ENCODE peak calls at places on chromosome 7, in four cellular contexts. U is HCT116, R is HepG2, E is K562. Y is an unnamed sample.

GRCh38 chr7:157739650-157740049 is 402.8 kb downstream of the DNAJB6 start:
- DNase-seq in R (no peak), U (no peak), E (peak; percentile 53), Y (no peak)

GRCh38 chr7:74482629-74483401 is 29.1 kb downstream of the GTF2IRD1 start:
- DNase-seq in E (no peak), U (peak; percentile 57), R (peak; percentile 62), Y (peak; percentile 42)

GRCh38 chr7:47804767-47805545 is 143.3 kb downstream of the PKD1L1 start:
- DNase-seq in R (no peak), U (no peak), E (no peak), Y (no peak)

GRCh38 chr7:22697897-22698645 is 28.9 kb upstream of the IL6 start:
- DNase-seq in E (no peak), U (no peak), R (no peak), Y (no peak)

GRCh38 chr7:139811106-139811505 is 18.0 kb upstream of the TBXAS1 start:
- DNase-seq in U (no peak), R (no peak), E (no peak), Y (no peak)

GRCh38 chr7:100159099-100159623 is 638 bp upstream of the TRAPPC14 start:
- DNase-seq in U (no peak), R (no peak), E (peak; percentile 28), Y (no peak)

GRCh38 chr7:103752995-103753394 is 236.5 kb downstream of the RELN start:
- DNase-seq in U (no peak), E (no peak), R (no peak), Y (no peak)

GRCh38 chr7:125814030-125814535 is 884.5 kb upstream of the POT1 start:
- DNase-seq in U (no peak), E (no peak), R (no peak), Y (no peak)

GRCh38 chr7:2350055-2350454 is 4.6 kb upstream of the EIF3B start:
- DNase-seq in U (no peak), E (no peak), R (no peak), Y (no peak)

GRCh38 chr7:129466796-129467195 is 32.6 kb downstream of the STRIP2 start:
- DNase-seq in E (no peak), R (no peak), U (no peak), Y (no peak)

GRCh38 chr7:29864668-29865067 is 58.4 kb downstream of the WIPF3 start:
- DNase-seq in U (no peak), E (no peak), R (no peak), Y (no peak)

GRCh38 chr7:2107386-2108085 is 125.2 kb downstream of the MAD1L1 start:
- DNase-seq in E (no peak), R (no peak), U (no peak), Y (no peak)

GRCh38 chr7:35430547-35431153 is 176.8 kb upstream of the TBX20 start:
- DNase-seq in U (peak; percentile 45), R (peak; percentile 11), E (peak; percentile 57), Y (no peak)

GRCh38 chr7:117011419-117012260 is 58.3 kb downstream of the ST7 start:
- DNase-seq in E (no peak), R (no peak), U (no peak), Y (no peak)

GRCh38 chr7:80136276-80137045 is 1.8 kb downstream of the GNAI1 start:
- DNase-seq in U (no peak), R (no peak), E (no peak), Y (no peak)

GRCh38 chr7:51075681-51076580 is 240.7 kb downstream of the COBL start:
- DNase-seq in E (no peak), R (no peak), U (no peak), Y (no peak)

GRCh38 chr7:64874114-64874513 is 29.0 kb upstream of the ZNF273 start:
- DNase-seq in E (no peak), U (no peak), R (no peak), Y (no peak)

GRCh38 chr7:17626215-17626614 is 314.1 kb downstream of the SNX13 start:
- DNase-seq in E (no peak), R (no peak), U (no peak), Y (no peak)

GRCh38 chr7:139044813-139045794 is 9.3 kb upstream of the ZC3HAV1L start:
- DNase-seq in R (no peak), U (no peak), E (peak; percentile 64), Y (no peak)

GRCh38 chr7:99005776-99006175 is 127.4 kb downstream of the TRRAP start:
- DNase-seq in R (no peak), U (no peak), E (no peak), Y (no peak)

GRCh38 chr7:67738-68395 is 124.5 kb upstream of the FAM20C start:
- DNase-seq in R (no peak), E (no peak), U (no peak), Y (no peak)

GRCh38 chr7:66047426-66047825 is 28.2 kb upstream of the ASL start:
- DNase-seq in U (peak; percentile 60), E (no peak), R (no peak), Y (no peak)

DNA sequence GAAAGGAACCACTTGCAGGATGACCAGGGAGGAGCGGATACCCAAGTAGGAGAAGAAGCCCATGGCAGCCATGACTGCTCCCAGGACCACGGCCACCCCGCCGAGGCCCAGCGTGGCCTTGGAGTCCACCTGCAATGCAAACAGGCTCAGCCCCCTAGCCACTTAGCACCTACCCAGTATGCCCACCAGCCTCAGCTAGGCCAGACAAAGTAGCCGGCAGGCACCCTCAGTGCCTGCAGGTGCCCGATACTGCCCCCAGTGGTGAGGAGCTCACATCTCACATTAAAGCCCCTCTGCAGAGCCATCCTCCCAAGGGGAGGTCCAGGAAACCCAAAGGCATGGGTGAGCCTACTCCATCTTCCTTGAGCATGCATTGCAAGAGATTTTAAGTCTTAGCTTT is 6.6 kb downstream of the NPC1L1 start:
- DNase-seq in R (peak; percentile 54), E (peak; percentile 89), U (peak; percentile 43), Y (peak; percentile 18)
- TF ChIP-seq TCF7L2 in R (no peak), E (no peak), U (no peak), Y (no peak)

GRCh38 chr7:106599343-106599698 is 61.6 kb downstream of the CCDC71L start:
- DNase-seq in R (no peak), U (no peak), E (no peak), Y (no peak)
- TF ChIP-seq CTCF in R (no peak), U (no peak), E (no peak), Y (no peak)

GRCh38 chr7:92765725-92766124 is 70.6 kb downstream of the CDK6 start:
- DNase-seq in E (no peak), U (peak; percentile 66), R (no peak), Y (no peak)
- TF ChIP-seq TCF7L2 in E (no peak), U (no peak), R (no peak), Y (no peak)

GRCh38 chr7:15007507-15007906 is 105.0 kb upstream of the DGKB start:
- DNase-seq in U (peak; percentile 43), R (peak; percentile 3), E (no peak), Y (no peak)
- TF ChIP-seq CTCF in U (peak; percentile 57), R (peak; percentile 31), E (no peak), Y (peak; percentile 55)

GRCh38 chr7:41877118-41877517 is 174.2 kb upstream of the INHBA start:
- DNase-seq in R (no peak), U (no peak), E (no peak), Y (no peak)
- TF ChIP-seq TCF7L2 in R (no peak), U (no peak), E (no peak), Y (no peak)

GRCh38 chr7:133135451-133135850 is 53.6 kb upstream of the CHCHD3 start:
- DNase-seq in E (no peak), R (no peak), U (no peak), Y (no peak)

GRCh38 chr7:133140994-133141595 is 59.2 kb upstream of the CHCHD3 start:
- DNase-seq in U (no peak), R (no peak), E (no peak), Y (no peak)

GRCh38 chr7:133134810-133135209 is 52.9 kb upstream of the CHCHD3 start:
- DNase-seq in R (no peak), U (no peak), E (no peak), Y (no peak)

GRCh38 chr7:133139350-133139749 is 57.5 kb upstream of the CHCHD3 start:
- DNase-seq in R (peak; percentile 52), E (peak; percentile 32), U (peak; percentile 10), Y (no peak)
- TF ChIP-seq CTCF in R (no peak), E (peak; percentile 56), U (peak; percentile 46), Y (no peak)